ENCODE peak calls at places on chromosomes 12 and 14, in four cellular contexts. Z is T-helper 1 cell, E is NCI-H748 treated with DMSO at 0.1 percent for 48 hours, F is posterior vena cava. A is an unnamed sample.

GRCh38 chr12:82835217-82835616 is 148.5 kb downstream of the TMTC2 start:
- DNase-seq in Z (no peak), E (no peak), F (no peak), A (no peak)

GRCh38 chr12:52081263-52081733 is 1.8 kb downstream of the SMIM41 start:
- DNase-seq in Z (no peak), E (no peak), F (no peak), A (no peak)

GRCh38 chr14:104624939-104625338 is 20.4 kb upstream of the TMEM179 start:
- DNase-seq in Z (no peak), E (no peak), F (no peak), A (no peak)

GRCh38 chr12:104219908-104220404 is 4.4 kb downstream of the TXNRD1 start:
- DNase-seq in Z (peak; percentile 91), E (peak; percentile 97), F (no peak), A (peak; percentile 49)

GRCh38 chr14:45686771-45687170 is 433.8 kb upstream of the MIS18BP1 start:
- DNase-seq in Z (no peak), E (no peak), F (no peak), A (no peak)

GRCh38 chr14:73173092-73173735 is 36.9 kb downstream of the PSEN1 start:
- DNase-seq in Z (peak; percentile 39), E (no peak), F (no peak), A (no peak)

GRCh38 chr14:34169561-34169960 is 218.7 kb upstream of the EGLN3 start:
- DNase-seq in Z (no peak), E (no peak), F (no peak), A (no peak)

GRCh38 chr12:1821805-1822204 is 1.4 kb downstream of the LRTM2 start:
- DNase-seq in Z (no peak), E (no peak), F (no peak), A (no peak)

GRCh38 chr12:74441872-74442271 is 95.8 kb upstream of the ATXN7L3B start:
- DNase-seq in Z (no peak), E (no peak), F (no peak), A (no peak)

GRCh38 chr12:34033628-34034296 is 11.5 kb downstream of the ALG10 start:
- DNase-seq in Z (peak; percentile 8), E (peak; percentile 43), F (no peak), A (no peak)

GRCh38 chr14:57883061-57883460 is 17.2 kb upstream of the SLC35F4 start:
- DNase-seq in Z (no peak), E (no peak), F (no peak), A (no peak)

GRCh38 chr12:47882796-47883546 is 21.8 kb downstream of the VDR start:
- DNase-seq in Z (peak; percentile 69), E (no peak), F (no peak), A (no peak)

GRCh38 chr12:57765698-57766463 is 997 bp downstream of the CYP27B1 start:
- DNase-seq in Z (no peak), E (no peak), F (no peak), A (no peak)

GRCh38 chr12:115932073-115932472 is 345.4 kb downstream of the MED13L start:
- DNase-seq in Z (no peak), E (no peak), F (no peak), A (no peak)

GRCh38 chr14:31966896-31967668 is 110.0 kb upstream of the ARHGAP5 start:
- DNase-seq in Z (no peak), E (no peak), F (no peak), A (no peak)

GRCh38 chr14:49549881-49550280 is 36.3 kb downstream of the RPS29 start:
- DNase-seq in Z (no peak), E (no peak), F (no peak), A (no peak)

GRCh38 chr12:130204441-130204840 is 42.2 kb downstream of the FZD10 start:
- DNase-seq in Z (no peak), E (no peak), F (no peak), A (no peak)

GRCh38 chr14:25841226-25841625 is 756.6 kb downstream of the NOVA1 start:
- DNase-seq in Z (no peak), E (no peak), F (no peak), A (no peak)

GRCh38 chr14:85084344-85084743 is 445.6 kb upstream of the FLRT2 start:
- DNase-seq in Z (no peak), E (no peak), F (no peak), A (no peak)

GRCh38 chr14:94115068-94115591 is 4.6 kb downstream of the IFI27 start:
- DNase-seq in Z (no peak), E (no peak), F (no peak), A (no peak)

GRCh38 chr14:95727084-95727700 is 13.3 kb upstream of the TCL1A start:
- DNase-seq in Z (no peak), E (peak; percentile 3), F (no peak), A (no peak)

GRCh38 chr12:26994109-26994508 is 20.1 kb downstream of the TM7SF3 start:
- DNase-seq in Z (no peak), E (no peak), F (no peak), A (no peak)

GRCh38 chr12:79782197-79782890 is 91.6 kb upstream of the PAWR start:
- DNase-seq in Z (no peak), E (no peak), F (no peak), A (no peak)

GRCh38 chr12:116389990-116390655 is 112.6 kb upstream of the MED13L start:
- DNase-seq in Z (no peak), E (no peak), F (no peak), A (no peak)

GRCh38 chr12:131642101-131642540 is 68.8 kb upstream of the SFSWAP start:
- DNase-seq in Z (no peak), E (no peak), F (no peak), A (no peak)

GRCh38 chr12:104956870-104957301 is 1.2 kb downstream of the SLC41A2 start:
- DNase-seq in Z (no peak), E (no peak), F (no peak), A (no peak)

GRCh38 chr12:68259318-68259940 is 6.0 kb upstream of the IL22 start:
- DNase-seq in Z (no peak), E (no peak), F (no peak), A (no peak)

GRCh38 chr12:74171478-74171909 is 366.1 kb upstream of the ATXN7L3B start:
- DNase-seq in Z (no peak), E (no peak), F (peak; percentile 72), A (no peak)

GRCh38 chr12:80936353-80936641 is 1.4 kb downstream of the LIN7A start:
- DNase-seq in Z (no peak), E (peak; percentile 72), F (no peak), A (no peak)

GRCh38 chr12:116773276-116773731 is 35.2 kb downstream of the RNFT2 start:
- DNase-seq in Z (no peak), E (no peak), F (no peak), A (peak; percentile 12)

GRCh38 chr14:53663709-53664108 is 292.9 kb downstream of the BMP4 start:
- DNase-seq in Z (no peak), E (no peak), F (no peak), A (peak; percentile 9)

GRCh38 chr12:63802012-63802608 is 22.4 kb downstream of the RXYLT1 start:
- DNase-seq in Z (peak; percentile 7), E (peak; percentile 44), F (no peak), A (no peak)

GRCh38 chr12:130161261-130162231 is 718 bp upstream of the FZD10 start:
- DNase-seq in Z (no peak), E (no peak), F (peak; percentile 78), A (no peak)

GRCh38 chr14:72318648-72319047 is 386.4 kb downstream of the RGS6 start:
- DNase-seq in Z (peak; percentile 59), E (no peak), F (no peak), A (no peak)

GRCh38 chr12:109677323-109677722 is 36.3 kb upstream of the FAM222A start:
- DNase-seq in Z (no peak), E (peak; percentile 97), F (no peak), A (no peak)

A was measured in HuH-7.5.